ENCODE peak calls at places on chromosome 12, in ten cellular contexts. A is astrocyte, D is HCT116, I is K562, S is stomach, T is cardiac muscle cell, J is fibroblast of pulmonary artery, W is keratinocyte, C is PC-3, X is neural progenitor cell. M is an unnamed sample.
A peak's percentile ranks its signal among the peaks of the same experiment; 100 is the strongest.

GRCh38 chr12:23473071-23473470 is 476.4 kb downstream of the SOX5 start:
- DNase-seq in D (no peak), T (no peak), A (no peak), S (no peak), J (no peak), X (no peak), C (no peak), I (no peak), W (no peak), M (no peak)

GRCh38 chr12:87841935-87842334 is 187.3 kb downstream of the C12orf50 start:
- DNase-seq in D (no peak), C (no peak), S (no peak), X (no peak), I (no peak), W (no peak), T (no peak), J (no peak), A (no peak), M (no peak)

GRCh38 chr12:117182866-117183265 is 7.4 kb downstream of the FBXO21 start:
- DNase-seq in S (no peak), J (no peak), D (no peak), A (no peak), T (no peak), X (no peak), W (no peak), I (no peak), C (no peak), M (no peak)

GRCh38 chr12:100234591-100235304 is 32.1 kb downstream of the DEPDC4 start:
- DNase-seq in W (no peak), X (peak; percentile 31), C (peak; percentile 81), S (no peak), D (peak; percentile 29), J (peak; percentile 73), I (peak; percentile 52), T (peak; percentile 46), A (peak; percentile 49), M (peak; percentile 7)

GRCh38 chr12:106128526-106129430 is 10.0 kb downstream of the NUAK1 start:
- DNase-seq in W (no peak), I (no peak), J (no peak), S (no peak), A (no peak), C (no peak), X (no peak), T (no peak), D (no peak), M (no peak)

GRCh38 chr12:123715151-123715676 is 3.1 kb downstream of the ATP6V0A2 start:
- DNase-seq in C (no peak), X (no peak), W (no peak), J (no peak), S (no peak), D (no peak), I (no peak), T (no peak), A (no peak), M (no peak)

GRCh38 chr12:10372534-10372931 is 17.3 kb downstream of the KLRK1 start:
- DNase-seq in A (no peak), C (no peak), S (no peak), J (no peak), I (no peak), T (no peak), D (no peak), X (no peak), W (no peak), M (peak; percentile 40)

GRCh38 chr12:100268835-100269564 is 2.0 kb downstream of the SCYL2 start:
- DNase-seq in J (peak; percentile 16), C (peak; percentile 8), S (no peak), I (peak; percentile 32), W (no peak), X (no peak), A (peak; percentile 33), T (peak; percentile 43), D (no peak), M (no peak)

GRCh38 chr12:11739980-11740379 is 90.5 kb downstream of the ETV6 start:
- DNase-seq in T (no peak), W (no peak), D (no peak), S (no peak), C (no peak), J (no peak), I (no peak), X (no peak), A (no peak), M (no peak)

GRCh38 chr12:111428728-111429175 is 23.0 kb downstream of the SH2B3 start:
- DNase-seq in J (peak; percentile 36), T (no peak), W (no peak), D (no peak), X (no peak), C (no peak), S (no peak), A (no peak), I (no peak), M (peak; percentile 35)

GRCh38 chr12:118376089-118377004 is at the start of gene SUDS3:
- DNase-seq in S (peak; percentile 95), I (peak; percentile 92), T (peak; percentile 92), J (peak; percentile 82), D (peak; percentile 67), W (no peak), C (peak; percentile 94), X (peak; percentile 94), A (peak; percentile 27), M (peak; percentile 96)

GRCh38 chr12:49622501-49623141 is 740 bp upstream of the PRPF40B start:
- DNase-seq in X (peak; percentile 58), I (peak; percentile 44), S (peak; percentile 39), C (no peak), A (no peak), D (no peak), W (no peak), T (peak; percentile 59), J (no peak), M (peak; percentile 80)

GRCh38 chr12:86710110-86710509 is 453.9 kb upstream of the MGAT4C start:
- DNase-seq in I (no peak), S (no peak), T (no peak), A (peak; percentile 29), X (no peak), D (no peak), J (peak; percentile 30), W (no peak), C (no peak), M (no peak)

GRCh38 chr12:58920102-58920955 is at the start of gene LRIG3:
- DNase-seq in C (peak; percentile 88), I (peak; percentile 16), W (no peak), D (peak; percentile 59), S (peak; percentile 91), J (peak; percentile 92), A (peak; percentile 87), T (peak; percentile 96), X (peak; percentile 92), M (peak; percentile 17)
- TF ChIP-seq CTCF in C (no peak), I (no peak), W (no peak), D (no peak), S (peak; percentile 15), J (no peak), A (no peak), T (no peak), X (peak; percentile 44), M (no peak)

DNA sequence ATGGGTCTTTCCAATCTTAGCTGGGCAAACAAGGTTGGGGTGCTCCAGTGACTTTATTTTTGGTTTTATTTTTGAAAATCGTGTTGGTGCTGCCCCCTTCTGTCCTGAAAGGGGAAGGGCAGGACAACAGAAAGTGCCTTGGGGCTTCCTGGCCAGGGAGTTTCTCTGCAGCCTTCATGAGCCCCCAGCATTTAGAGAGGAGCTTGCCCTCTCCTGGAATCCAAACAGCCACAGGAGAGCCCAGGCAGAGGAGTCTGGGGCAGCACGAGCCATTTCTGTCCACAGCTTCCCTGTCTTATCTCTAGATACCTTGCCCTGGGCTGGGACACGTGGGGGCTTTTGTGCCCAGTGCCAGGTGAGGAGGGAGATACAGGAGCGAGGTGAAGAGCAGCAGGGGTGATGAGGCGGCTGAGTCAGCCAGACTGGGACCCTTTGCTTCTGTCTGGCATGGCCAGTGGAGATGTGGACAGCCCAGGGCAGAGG is 4.4 kb upstream of the C1RL start:
- DNase-seq in T (peak; percentile 40), J (peak; percentile 64), A (no peak), I (peak; percentile 62), W (no peak), D (no peak), X (peak; percentile 54), S (no peak), C (peak; percentile 33), M (peak; percentile 51)
- TF ChIP-seq CTCF in T (peak; percentile 76), J (peak; percentile 85), A (peak; percentile 80), I (peak; percentile 66), W (peak; percentile 81), D (peak; percentile 82), X (peak; percentile 86), S (peak; percentile 88), C (peak; percentile 72), M (peak; percentile 83)

DNA sequence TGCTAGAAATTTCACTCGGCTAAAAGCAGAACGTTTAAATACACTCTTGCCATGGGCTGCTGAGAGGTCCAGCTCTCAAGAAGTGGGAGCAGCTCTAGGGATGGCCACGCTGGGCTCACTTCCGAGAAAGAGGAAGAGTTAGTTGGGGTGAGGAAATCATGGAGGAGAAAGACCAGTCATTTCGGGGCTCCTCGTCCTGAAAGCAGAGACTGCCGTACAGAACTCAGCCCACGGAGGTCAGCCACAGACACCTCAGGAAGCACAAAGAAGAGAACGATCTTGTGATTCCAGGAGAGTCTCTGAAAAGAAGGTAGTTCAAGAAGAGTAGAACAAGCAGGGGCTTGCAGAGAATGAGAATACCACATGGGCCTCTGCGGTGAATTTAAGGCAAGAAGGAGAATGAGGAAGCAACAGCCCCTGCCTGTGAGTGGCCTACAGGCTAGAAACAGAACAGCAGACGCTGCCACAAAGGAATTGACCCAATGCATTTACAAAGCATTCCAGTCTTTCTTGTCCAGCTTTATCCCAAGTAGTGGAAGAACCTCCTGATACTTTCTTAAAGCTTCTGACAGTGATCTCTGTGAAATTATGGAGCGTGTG is 311.9 kb downstream of the CACNA1C start:
- DNase-seq in T (no peak), S (no peak), C (no peak), D (no peak), W (no peak), A (no peak), I (no peak), X (peak; percentile 44), J (no peak), M (no peak)
- TF ChIP-seq CTCF in T (no peak), S (no peak), C (no peak), D (no peak), W (no peak), A (no peak), I (no peak), X (peak; percentile 24), J (no peak), M (no peak)

GRCh38 chr12:120376009-120376408 is 7.0 kb upstream of the MSI1 start:
- DNase-seq in J (no peak), X (no peak), A (no peak), T (no peak), C (no peak), D (no peak), S (no peak), I (no peak), W (no peak), M (no peak)

GRCh38 chr12:120376416-120376815 is 7.5 kb upstream of the MSI1 start:
- DNase-seq in X (no peak), C (peak; percentile 18), S (no peak), T (no peak), W (no peak), J (no peak), I (no peak), D (no peak), A (no peak), M (no peak)

GRCh38 chr12:120376890-120377572 is 8.1 kb upstream of the MSI1 start:
- DNase-seq in A (no peak), S (no peak), W (no peak), I (no peak), D (no peak), J (no peak), T (no peak), C (no peak), X (no peak), M (no peak)

GRCh38 chr12:120377611-120378010 is 8.6 kb upstream of the MSI1 start:
- DNase-seq in S (no peak), D (no peak), X (no peak), T (no peak), W (no peak), A (no peak), I (no peak), J (no peak), C (no peak), M (no peak)

GRCh38 chr12:120381752-120382419 is 12.9 kb upstream of the MSI1 start:
- DNase-seq in W (no peak), C (no peak), D (no peak), A (peak; percentile 59), X (no peak), J (peak; percentile 53), T (peak; percentile 72), S (no peak), I (peak; percentile 81), M (no peak)
- TF ChIP-seq CTCF in W (no peak), C (no peak), D (no peak), A (no peak), X (no peak), J (no peak), T (no peak), S (no peak), I (no peak), M (no peak)